ENCODE peak calls at places on chromosomes 4 and X, in four cellular contexts. S, V, M and U are unnamed samples.

GRCh38 chr4:132076829-132077228 is 1072.3 kb upstream of the PCDH10 start:
- DNase-seq in V (no peak), S (no peak), M (no peak), U (no peak)

GRCh38 chr4:65416875-65417274 is 253.4 kb downstream of the EPHA5 start:
- DNase-seq in V (no peak), M (no peak), S (no peak), U (peak)

GRCh38 chr4:80266902-80267380 is 477 bp downstream of the FGF5 start:
- DNase-seq in M (no peak), S (peak), V (no peak), U (peak)

GRCh38 chrX:65035451-65035779 is 59.2 kb upstream of the ZC4H2 start:
- DNase-seq in S (peak), M (no peak), V (no peak), U (peak)

GRCh38 chrX:30967516-30967915 is 78.5 kb upstream of the TAB3 start:
- DNase-seq in S (no peak), M (no peak), V (no peak), U (no peak)

GRCh38 chr4:141587897-141588296 is 48.5 kb upstream of the IL15 start:
- DNase-seq in S (no peak), V (no peak), M (no peak), U (no peak)

GRCh38 chrX:103155201-103155600 is 59.7 kb upstream of the BEX4 start:
- DNase-seq in V (no peak), M (no peak), S (no peak), U (no peak)

GRCh38 chrX:13432776-13433605 is 113.1 kb upstream of the ATXN3L start:
- DNase-seq in M (no peak), V (no peak), S (peak), U (no peak)

GRCh38 chr4:121676388-121677075 is 20.2 kb downstream of the ANXA5 start:
- DNase-seq in V (no peak), M (no peak), S (peak), U (no peak)

GRCh38 chr4:65943076-65943475 is 272.8 kb upstream of the EPHA5 start:
- DNase-seq in V (peak), M (no peak), S (peak), U (peak)

GRCh38 chr4:40058121-40058520 is 1.5 kb downstream of the N4BP2 start:
- DNase-seq in V (no peak), S (no peak), M (no peak), U (no peak)

GRCh38 chr4:23333946-23334878 is 555.6 kb downstream of the PPARGC1A start:
- DNase-seq in V (no peak), S (peak), M (peak), U (peak)

GRCh38 chrX:149807747-149808458 is 26.2 kb downstream of the MAGEA9 start:
- DNase-seq in S (no peak), M (no peak), V (no peak), U (no peak)

GRCh38 chr4:121696140-121696640 is 590 bp downstream of the ANXA5 start:
- DNase-seq in M (peak), S (peak), V (no peak), U (peak)

GRCh38 chr4:153713840-153714239 is 29.8 kb downstream of the TLR2 start:
- DNase-seq in M (no peak), V (no peak), S (no peak), U (no peak)

GRCh38 chrX:46180258-46180687 is 364.9 kb downstream of the ZNF674 start:
- DNase-seq in V (peak), S (no peak), M (no peak), U (peak)

GRCh38 chr4:1399508-1400190 is 6.6 kb downstream of the NKX1-1 start:
- DNase-seq in V (no peak), M (peak), S (no peak), U (no peak)

GRCh38 chr4:153763404-153763803 is 3.6 kb upstream of the RNF175 start:
- DNase-seq in S (no peak), M (peak), V (no peak), U (peak)

GRCh38 chrX:49167740-49168108 is 4.0 kb upstream of the PLP2 start:
- DNase-seq in S (no peak), M (no peak), V (no peak), U (no peak)
- H3K4me3 ChIP-seq in S (no peak), M (peak), V (no peak), U (no peak)

GRCh38 chr4:83153312-83153915 is 38.9 kb upstream of the PLAC8 start:
- DNase-seq in V (no peak), S (no peak), M (no peak), U (no peak)

GRCh38 chr4:83151645-83152044 is 37.1 kb upstream of the PLAC8 start:
- DNase-seq in S (no peak), M (no peak), V (no peak), U (no peak)

GRCh38 chr4:83152771-83153170 is 38.2 kb upstream of the PLAC8 start:
- DNase-seq in M (no peak), V (no peak), S (no peak), U (no peak)

GRCh38 chr4:83149885-83150562 is 35.5 kb upstream of the PLAC8 start:
- DNase-seq in V (no peak), M (no peak), S (no peak), U (no peak)

GRCh38 chr4:83150563-83151330 is 36.2 kb upstream of the PLAC8 start:
- DNase-seq in S (peak), V (no peak), M (no peak), U (no peak)
- H3K4me2 ChIP-seq in S (peak), V (no peak), M (no peak), U (no peak)

GRCh38 chr4:10094841-10095240 is 21.8 kb downstream of the WDR1 start:
- DNase-seq in V (no peak), M (no peak), S (no peak), U (no peak)

GRCh38 chr4:10095296-10095991 is 21.2 kb downstream of the WDR1 start:
- DNase-seq in V (no peak), S (no peak), M (no peak), U (no peak)

GRCh38 chr4:10097906-10098769 is 18.5 kb downstream of the WDR1 start:
- DNase-seq in M (no peak), S (no peak), V (no peak), U (no peak)

GRCh38 chr4:10096976-10097330 is 19.6 kb downstream of the WDR1 start:
- DNase-seq in M (no peak), S (no peak), V (no peak), U (no peak)

DNA sequence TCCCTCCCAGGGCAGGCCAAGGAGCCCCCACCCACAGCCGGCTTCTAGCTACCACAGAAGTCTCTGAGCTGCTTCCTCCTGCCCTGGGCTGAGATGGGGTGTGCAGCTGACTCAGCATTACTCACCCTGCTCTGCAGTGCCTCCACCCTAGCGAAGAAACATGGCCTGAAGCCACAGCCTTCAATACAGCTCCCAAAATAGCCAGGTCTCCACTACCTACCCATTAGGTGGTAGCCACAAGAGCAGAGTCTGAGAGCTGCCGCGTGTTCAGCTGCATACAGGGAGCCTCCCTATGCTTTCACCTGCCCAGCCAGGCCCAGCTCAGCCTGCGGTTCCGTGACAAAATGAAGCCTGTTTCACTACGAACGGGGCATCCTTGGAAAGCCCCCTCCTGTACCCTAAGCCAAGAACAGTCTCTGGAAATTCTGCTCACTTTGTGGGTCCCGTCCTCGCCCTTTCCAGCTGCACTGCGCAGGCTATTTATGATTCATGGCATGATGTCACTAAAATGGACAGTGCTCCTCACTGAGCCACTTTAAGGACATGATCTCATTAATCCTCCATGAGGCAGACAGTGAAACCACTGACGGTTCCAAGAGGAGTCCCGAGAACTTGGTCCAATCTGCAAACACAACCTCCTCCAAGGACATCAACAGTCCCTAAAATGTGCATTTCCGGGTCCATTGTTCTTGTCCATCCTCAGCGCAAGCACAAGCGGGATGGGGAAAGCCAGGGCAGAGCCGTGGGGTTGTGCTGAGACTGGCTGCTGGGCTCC is 20.2 kb downstream of the WDR1 start:
- DNase-seq in V (no peak), M (no peak), S (peak), U (no peak)
- H3K27ac ChIP-seq in V (no peak), M (no peak), S (peak), U (no peak)

GRCh38 chr4:102687373-102687981 is 73.3 kb downstream of the MANBA start:
- DNase-seq in V (no peak), S (no peak), M (no peak), U (no peak)

GRCh38 chr4:102685768-102686167 is 75.0 kb downstream of the MANBA start:
- DNase-seq in M (no peak), S (no peak), V (no peak), U (no peak)

GRCh38 chr4:102683846-102684581 is 76.8 kb downstream of the MANBA start:
- DNase-seq in S (no peak), V (no peak), M (no peak), U (no peak)

GRCh38 chr4:102684605-102685052 is 76.1 kb downstream of the MANBA start:
- DNase-seq in V (no peak), S (peak), M (no peak), U (no peak)

GRCh38 chr4:102687982-102688433 is 72.8 kb downstream of the MANBA start:
- DNase-seq in S (no peak), M (no peak), V (no peak), U (no peak)
- H3K4me3 ChIP-seq in S (no peak), M (no peak), V (no peak), U (no peak)

GRCh38 chr4:26087108-26087507 is 173.1 kb downstream of the SMIM20 start:
- DNase-seq in M (no peak), V (no peak), S (no peak), U (no peak)

GRCh38 chr4:26085581-26085980 is 171.6 kb downstream of the SMIM20 start:
- DNase-seq in M (no peak), V (no peak), S (no peak), U (no peak)

GRCh38 chr4:26084414-26084813 is 170.4 kb downstream of the SMIM20 start:
- DNase-seq in V (no peak), S (no peak), M (no peak), U (no peak)

GRCh38 chr4:26086621-26087068 is 172.6 kb downstream of the SMIM20 start:
- DNase-seq in S (no peak), M (no peak), V (no peak), U (no peak)

DNA sequence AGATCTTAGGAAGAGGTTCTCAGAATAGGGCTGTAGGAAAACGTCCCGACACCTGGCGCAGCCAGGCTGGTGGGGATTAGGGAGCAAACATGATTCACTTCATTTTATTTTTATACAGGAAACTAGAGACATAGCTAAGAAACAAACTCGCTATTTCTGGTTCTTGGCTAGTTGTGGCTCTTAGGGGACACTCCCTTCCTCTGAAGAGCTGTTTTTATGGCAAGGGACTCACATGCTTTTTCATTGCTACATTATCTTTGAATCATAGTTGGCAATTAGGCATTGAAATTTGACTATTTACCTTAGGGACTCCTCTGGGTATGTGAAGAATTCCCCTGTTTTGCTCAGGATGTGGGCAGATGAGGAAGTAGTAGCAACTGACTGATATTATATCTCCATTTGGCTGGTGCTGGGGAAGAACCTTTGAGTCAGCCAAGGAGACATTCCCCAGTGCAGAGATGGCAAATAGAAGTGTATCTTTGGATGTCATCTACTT is 174.5 kb downstream of the SMIM20 start:
- DNase-seq in M (no peak), V (no peak), S (no peak), U (no peak)
- H3K4me2 ChIP-seq in M (no peak), V (no peak), S (no peak), U (no peak)

GRCh38 chr4:114924311-114924710 is 189.1 kb downstream of the NDST4 start:
- DNase-seq in S (no peak), V (peak), M (no peak), U (peak)
- H3K27ac ChIP-seq in S (no peak), V (no peak), M (no peak), U (peak)

GRCh38 chrX:101950581-101950980 is 18.8 kb upstream of the ZMAT1 start:
- DNase-seq in M (no peak), S (no peak), V (no peak), U (no peak)
- H3K4me3 ChIP-seq in M (no peak), S (no peak), V (no peak), U (no peak)